ENCODE peak calls at places on chromosomes 13 and 19, in four cellular contexts. M is NCI-H1436 treated with DMSO at 0.1 percent for 48 hours, E is psoas muscle, S is activated T-helper 1 cell treated with Interleukin-2 at 50 U/mL for 16 hours. R is an unnamed sample.

GRCh38 chr13:41935501-41935900 is 25.4 kb downstream of the VWA8 start:
- DNase-seq in M (no peak), E (no peak), S (no peak), R (no peak)

GRCh38 chr19:40322271-40322610 is 26.0 kb downstream of the C19orf47 start:
- DNase-seq in M (no peak), E (no peak), S (no peak), R (no peak)

GRCh38 chr19:39557791-39558622 is 18.0 kb upstream of the EID2 start:
- DNase-seq in M (no peak), E (no peak), S (no peak), R (no peak)

GRCh38 chr19:40298026-40298425 is 12.9 kb upstream of the AKT2 start:
- DNase-seq in M (no peak), E (no peak), S (no peak), R (no peak)

GRCh38 chr13:21742041-21742440 is 71.2 kb downstream of the FGF9 start:
- DNase-seq in M (no peak), E (no peak), S (no peak), R (no peak)

GRCh38 chr19:47032171-47032811 is 12.7 kb downstream of the NPAS1 start:
- DNase-seq in M (no peak), E (no peak), S (peak; percentile 55), R (peak; percentile 59)

GRCh38 chr13:104586010-104586746 is 1520.0 kb upstream of the SLC10A2 start:
- DNase-seq in M (no peak), E (no peak), S (no peak), R (no peak)

GRCh38 chr13:29260684-29261083 is 334.8 kb downstream of the SLC7A1 start:
- DNase-seq in M (no peak), E (no peak), S (no peak), R (no peak)

GRCh38 chr13:25625361-25625760 is 253.6 kb downstream of the ATP8A2 start:
- DNase-seq in M (peak; percentile 40), E (no peak), S (no peak), R (no peak)

GRCh38 chr13:51275101-51275500 is 52.9 kb downstream of the FAM124A start:
- DNase-seq in M (no peak), E (no peak), S (no peak), R (no peak)

GRCh38 chr19:41626877-41627276 is at the start of gene CEACAM4:
- DNase-seq in M (no peak), E (peak; percentile 56), S (no peak), R (no peak)

GRCh38 chr19:34041922-34042521 is 130.3 kb upstream of the LSM14A start:
- DNase-seq in M (no peak), E (peak; percentile 77), S (peak; percentile 37), R (peak; percentile 48)

GRCh38 chr19:789473-790052 is 7.7 kb upstream of the PTBP1 start:
- DNase-seq in M (no peak), E (peak; percentile 68), S (no peak), R (no peak)

GRCh38 chr19:31512403-31512970 is 163.3 kb upstream of the TSHZ3 start:
- DNase-seq in M (no peak), E (no peak), S (no peak), R (no peak)

GRCh38 chr19:35267818-35268545 is 780 bp upstream of the USF2 start:
- DNase-seq in M (no peak), E (peak; percentile 90), S (peak; percentile 73), R (peak; percentile 77)

GRCh38 chr13:95403349-95404140 is 102.3 kb upstream of the ABCC4 start:
- DNase-seq in M (no peak), E (no peak), S (no peak), R (no peak)

GRCh38 chr19:7701049-7701653 is 780 bp downstream of the FCER2 start:
- DNase-seq in M (no peak), E (no peak), S (no peak), R (no peak)

GRCh38 chr19:12701596-12702282 is 5.3 kb upstream of the FBXW9 start:
- DNase-seq in M (no peak), E (no peak), S (no peak), R (no peak)

GRCh38 chr13:98407575-98407974 is 169.3 kb downstream of the STK24 start:
- DNase-seq in M (no peak), E (no peak), S (no peak), R (no peak)